ENCODE peak calls at places on chromosomes 2 and 18, in four cellular contexts. Q is HepG2, L is K562, J is GM12878. X is an unnamed sample.

GRCh38 chr2:37809525-37809924 is 115.6 kb upstream of the RMDN2 start:
- DNase-seq in Q (no peak), L (peak), J (no peak), X (peak)

GRCh38 chr2:10079931-10080535 is at the start of gene CYS1:
- DNase-seq in Q (no peak), L (peak), J (no peak), X (peak)

GRCh38 chr2:14628906-14629305 is 3.6 kb upstream of the LRATD1 start:
- DNase-seq in Q (no peak), L (no peak), J (no peak), X (no peak)

GRCh38 chr2:219636941-219637841 is 9.8 kb downstream of the SLC4A3 start:
- DNase-seq in Q (no peak), L (no peak), J (no peak), X (no peak)

GRCh38 chr2:198296665-198297308 is 492.4 kb downstream of the PLCL1 start:
- DNase-seq in Q (peak), L (peak), J (no peak), X (peak)

GRCh38 chr2:121613774-121614173 is 35.5 kb downstream of the CLASP1 start:
- DNase-seq in Q (no peak), L (no peak), J (no peak), X (no peak)

GRCh38 chr2:137000790-137001189 is 235.4 kb downstream of the THSD7B start:
- DNase-seq in Q (no peak), L (no peak), J (no peak), X (no peak)

GRCh38 chr18:34951625-34952379 is 89.4 kb upstream of the MAPRE2 start:
- DNase-seq in Q (no peak), L (no peak), J (no peak), X (no peak)

GRCh38 chr2:223221120-223221859 is 169.3 kb downstream of the KCNE4 start:
- DNase-seq in Q (no peak), L (no peak), J (no peak), X (no peak)

GRCh38 chr2:43159797-43160196 is 66.6 kb downstream of the ZFP36L2 start:
- DNase-seq in Q (no peak), L (no peak), J (no peak), X (no peak)

GRCh38 chr2:23760746-23761145 is 166.2 kb downstream of the ATAD2B start:
- DNase-seq in Q (peak), L (no peak), J (no peak), X (no peak)

GRCh38 chr2:43778233-43778632 is 4.4 kb downstream of the DYNC2LI1 start:
- DNase-seq in Q (no peak), L (no peak), J (no peak), X (no peak)

GRCh38 chr2:238308177-238308576 is 12.1 kb upstream of the TRAF3IP1 start:
- DNase-seq in Q (no peak), L (peak), J (no peak), X (peak)

GRCh38 chr2:60819155-60819862 is 62.1 kb upstream of the REL start:
- DNase-seq in Q (no peak), L (no peak), J (no peak), X (no peak)

GRCh38 chr18:23992119-23992940 is 22.2 kb upstream of the TTC39C start:
- DNase-seq in Q (no peak), L (no peak), J (no peak), X (no peak)

GRCh38 chr2:171523339-171523931 is 1.2 kb downstream of the CYBRD1 start:
- DNase-seq in Q (peak), L (peak), J (no peak), X (peak)

GRCh38 chr2:45452866-45453265 is 158.2 kb downstream of the SRBD1 start:
- DNase-seq in Q (no peak), L (no peak), J (no peak), X (no peak)

GRCh38 chr18:48552130-48552529 is 13.3 kb downstream of the CTIF start:
- DNase-seq in Q (no peak), L (no peak), J (no peak), X (no peak)

GRCh38 chr2:53994735-53995538 is 24.1 kb upstream of the PSME4 start:
- DNase-seq in Q (no peak), L (no peak), J (no peak), X (no peak)

GRCh38 chr2:1649103-1649870 is 95.0 kb downstream of the PXDN start:
- DNase-seq in Q (no peak), L (no peak), J (no peak), X (no peak)

GRCh38 chr2:240401781-240402551 is 33.5 kb upstream of the GPC1 start:
- DNase-seq in Q (no peak), L (no peak), J (no peak), X (no peak)

GRCh38 chr2:75587954-75588587 is 27.3 kb upstream of the EVA1A start:
- DNase-seq in Q (no peak), L (no peak), J (no peak), X (no peak)

GRCh38 chr2:231710751-231711676 is 2.7 kb downstream of the PTMA start:
- DNase-seq in Q (no peak), L (peak), J (no peak), X (no peak)

GRCh38 chr2:203280428-203281064 is 41.7 kb downstream of the CYP20A1 start:
- DNase-seq in Q (no peak), L (no peak), J (no peak), X (no peak)

GRCh38 chr2:2861666-2862240 is 515.9 kb downstream of the EIPR1 start:
- DNase-seq in Q (no peak), L (no peak), J (no peak), X (no peak)

GRCh38 chr2:222904557-222905258 is 43.9 kb downstream of the ACSL3 start:
- DNase-seq in Q (no peak), L (no peak), J (no peak), X (no peak)

GRCh38 chr2:27903649-27904544 is 13.4 kb downstream of the BABAM2 start:
- DNase-seq in Q (no peak), L (peak), J (no peak), X (no peak)

GRCh38 chr2:231674587-231675334 is 33.6 kb upstream of the PTMA start:
- DNase-seq in Q (peak), L (peak), J (no peak), X (peak)

GRCh38 chr18:78999939-79000338 is 20.3 kb downstream of the SALL3 start:
- DNase-seq in Q (no peak), L (no peak), J (no peak), X (no peak)

GRCh38 chr2:2834530-2835254 is 503.6 kb upstream of the MYT1L start:
- DNase-seq in Q (no peak), L (no peak), J (no peak), X (no peak)

GRCh38 chr2:88903744-88904353 is 212.4 kb downstream of the RPIA start:
- DNase-seq in Q (peak), L (peak), J (no peak), X (no peak)

GRCh38 chr2:8630676-8631464 is 51.0 kb upstream of the ID2 start:
- DNase-seq in Q (peak), L (no peak), J (no peak), X (no peak)

GRCh38 chr2:72316774-72317173 is 169.1 kb upstream of the CYP26B1 start:
- DNase-seq in Q (no peak), L (no peak), J (no peak), X (no peak)

GRCh38 chr2:64751286-64752260 is 97.9 kb upstream of the SERTAD2 start:
- DNase-seq in Q (peak), L (peak), J (no peak), X (no peak)

GRCh38 chr2:162202203-162202602 is 41.0 kb downstream of the FAP start:
- DNase-seq in Q (no peak), L (no peak), J (no peak), X (no peak)

GRCh38 chr2:181143790-181144300 is 163.4 kb downstream of the UBE2E3 start:
- DNase-seq in Q (no peak), L (no peak), J (no peak), X (no peak)

GRCh38 chr18:36128907-36129299 is 237 bp downstream of the SLC39A6 start:
- DNase-seq in Q (no peak), L (no peak), J (no peak), X (peak)

GRCh38 chr2:12334289-12335003 is 382.3 kb upstream of the TRIB2 start:
- DNase-seq in Q (no peak), L (no peak), J (no peak), X (no peak)

GRCh38 chr18:60066576-60066975 is 166.8 kb downstream of the PMAIP1 start:
- DNase-seq in Q (no peak), L (no peak), J (no peak), X (no peak)

DNA sequence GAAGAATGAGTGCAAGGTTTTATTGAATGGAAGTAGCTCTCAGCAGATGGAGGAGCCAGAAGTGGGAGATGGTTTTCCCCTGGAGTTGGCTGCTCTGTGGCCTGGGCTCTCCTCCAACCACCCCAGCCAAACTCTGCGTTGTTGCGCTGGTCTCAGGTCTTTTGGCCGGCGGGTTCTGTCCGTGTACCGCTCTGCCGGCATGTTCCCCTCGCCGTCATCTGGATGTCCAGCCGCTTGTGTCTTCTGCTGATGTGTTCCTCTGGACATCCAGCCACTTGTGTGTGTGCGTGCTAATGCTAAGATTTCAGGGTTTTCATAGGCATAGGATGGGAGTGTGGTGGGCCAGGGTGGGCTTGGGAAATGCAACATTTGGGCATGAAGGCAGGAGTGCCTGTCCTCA is 1311.3 kb upstream of the TMEFF2 start:
- DNase-seq in Q (no peak), L (no peak), J (no peak), X (no peak)
- TF ChIP-seq TCF7 in Q (no peak), L (no peak), J (no peak), X (no peak)

DNA sequence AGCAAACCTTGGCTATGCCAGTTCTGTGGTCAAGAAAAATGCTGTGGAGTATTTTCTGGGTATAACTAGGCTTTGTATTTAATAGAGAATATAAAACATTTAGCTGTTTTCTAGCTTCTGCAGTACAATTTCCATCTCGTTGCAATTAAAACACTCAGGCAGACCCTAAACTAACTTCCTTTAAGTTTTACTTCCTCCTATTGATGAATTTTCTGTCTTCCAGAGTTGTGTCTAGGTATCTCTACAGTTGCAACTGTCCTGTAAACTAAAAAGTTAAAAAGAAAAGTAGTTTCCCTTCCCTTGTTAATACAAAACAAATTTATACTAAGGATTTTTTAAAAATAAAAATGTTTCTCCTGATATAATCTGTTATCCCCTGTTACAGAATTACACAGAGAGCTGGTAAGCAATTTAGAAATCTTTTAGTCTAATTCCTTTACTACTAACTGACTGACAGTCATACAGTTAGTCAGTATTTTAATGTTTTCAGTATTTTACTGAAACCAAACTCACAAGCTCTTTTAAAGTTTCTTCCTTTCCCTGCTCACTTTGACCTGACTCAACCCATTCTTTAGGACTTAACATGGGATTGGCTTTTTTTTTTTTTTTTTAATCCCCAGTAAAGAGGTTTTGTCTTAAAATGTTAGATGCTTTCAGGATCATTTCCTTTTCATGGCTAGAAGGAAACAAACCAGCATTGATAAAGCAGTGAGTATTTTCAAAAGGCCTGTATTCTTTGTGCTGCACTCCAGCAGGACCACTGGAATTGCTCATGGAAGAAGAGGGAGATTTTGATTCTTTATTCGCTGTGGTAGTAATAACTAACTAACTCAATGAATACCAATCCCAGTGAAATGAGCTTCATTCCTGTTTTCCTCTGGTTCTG is 22.9 kb downstream of the ITGAV start:
- DNase-seq in Q (no peak), L (no peak), J (no peak), X (no peak)
- TF ChIP-seq TCF7 in Q (no peak), L (no peak), J (no peak), X (no peak)

GRCh38 chr18:9698497-9698896 is 9.6 kb upstream of the RAB31 start:
- DNase-seq in Q (no peak), L (no peak), J (no peak), X (no peak)

GRCh38 chr18:9696112-9696511 is 12.0 kb upstream of the RAB31 start:
- DNase-seq in Q (no peak), L (no peak), J (no peak), X (no peak)

GRCh38 chr18:9695605-9696004 is 12.5 kb upstream of the RAB31 start:
- DNase-seq in Q (no peak), L (no peak), J (no peak), X (no peak)

GRCh38 chr18:9696701-9697100 is 11.4 kb upstream of the RAB31 start:
- DNase-seq in Q (no peak), L (no peak), J (no peak), X (no peak)

DNA sequence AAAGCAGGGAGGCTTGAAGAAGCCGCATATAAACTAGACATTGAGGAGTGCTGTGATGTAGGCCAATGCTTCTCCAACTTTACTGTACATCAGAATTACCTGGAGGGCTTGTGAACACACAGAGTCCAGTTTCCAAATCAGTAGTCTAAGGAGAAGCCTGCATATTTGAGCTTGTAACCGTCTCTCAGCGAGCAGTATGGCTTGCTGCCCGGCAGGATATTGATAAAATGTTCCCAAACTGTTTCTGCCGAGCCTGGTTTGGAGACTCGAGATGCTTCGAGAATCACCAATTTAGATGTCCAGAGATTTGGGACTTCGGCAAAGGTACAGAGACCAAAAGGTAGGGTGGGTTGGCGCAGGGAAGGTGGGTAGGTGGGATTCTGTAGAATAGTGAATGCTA is 11.0 kb upstream of the RAB31 start:
- DNase-seq in Q (no peak), L (no peak), J (no peak), X (no peak)
- TF ChIP-seq TCF7 in Q (no peak), L (no peak), J (no peak), X (no peak)

GRCh38 chr2:85831735-85832134 is 57.1 kb downstream of the ST3GAL5 start:
- DNase-seq in Q (no peak), L (no peak), J (no peak), X (no peak)

GRCh38 chr2:85826990-85827878 is 61.6 kb downstream of the ST3GAL5 start:
- DNase-seq in Q (peak), L (peak), J (no peak), X (peak)

GRCh38 chr2:85830645-85831044 is 58.1 kb downstream of the ST3GAL5 start:
- DNase-seq in Q (no peak), L (no peak), J (no peak), X (no peak)

GRCh38 chr2:85828725-85829124 is 60.1 kb downstream of the ST3GAL5 start:
- DNase-seq in Q (no peak), L (no peak), J (no peak), X (no peak)

GRCh38 chr2:85827879-85828569 is 60.8 kb downstream of the ST3GAL5 start:
- DNase-seq in Q (no peak), L (no peak), J (no peak), X (no peak)
- TF ChIP-seq TCF7 in Q (no peak), L (no peak), J (no peak), X (no peak)

GRCh38 chr2:143261986-143262784 is 133.0 kb downstream of the ARHGAP15 start:
- DNase-seq in Q (no peak), L (no peak), J (no peak), X (no peak)

GRCh38 chr2:143263045-143263625 is 133.9 kb downstream of the ARHGAP15 start:
- DNase-seq in Q (no peak), L (no peak), J (no peak), X (peak)

GRCh38 chr2:143259368-143259958 is 130.2 kb downstream of the ARHGAP15 start:
- DNase-seq in Q (peak), L (peak), J (peak), X (peak)

DNA sequence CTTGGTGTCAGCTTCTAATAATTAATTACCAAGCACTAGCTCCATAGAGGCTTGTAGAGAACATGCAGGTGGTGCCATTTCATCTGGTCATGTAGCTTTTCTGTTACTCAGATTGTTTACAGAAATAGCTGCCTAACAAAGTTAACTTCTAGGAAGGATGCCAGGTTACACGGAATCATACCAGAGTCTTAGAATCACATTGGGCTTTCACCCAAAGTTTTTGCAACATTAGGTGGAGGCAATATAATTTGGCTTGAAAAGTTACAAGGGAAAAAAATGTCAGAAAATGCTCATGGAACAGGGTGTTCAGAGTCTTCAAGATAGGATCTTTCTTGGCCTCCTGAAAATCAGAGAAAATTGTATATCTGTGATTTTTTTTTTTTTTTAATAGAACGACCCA is 135.6 kb downstream of the ARHGAP15 start:
- DNase-seq in Q (no peak), L (no peak), J (no peak), X (no peak)
- TF ChIP-seq TCF7 in Q (no peak), L (no peak), J (no peak), X (no peak)

DNA sequence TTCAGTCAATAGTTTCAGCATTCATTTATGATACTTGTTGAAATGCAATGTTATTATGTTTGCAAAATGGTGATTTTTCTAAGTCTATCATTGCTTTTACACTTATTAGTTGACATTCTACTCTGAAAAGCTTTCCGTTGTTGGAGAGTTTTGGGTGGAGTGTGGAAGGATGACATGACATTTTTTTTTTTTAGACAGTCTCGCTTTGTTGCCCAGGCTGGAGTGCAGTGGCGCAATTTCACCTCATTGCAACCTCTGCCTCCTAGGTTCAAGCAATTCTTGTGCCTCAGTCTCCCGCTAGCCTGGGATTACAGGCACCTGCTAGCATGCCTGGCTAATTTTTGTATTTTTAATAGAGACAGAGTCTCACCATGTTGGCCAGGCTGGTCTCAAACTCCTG is 29.8 kb downstream of the PIKFYVE start:
- DNase-seq in Q (no peak), L (peak), J (no peak), X (no peak)
- TF ChIP-seq TCF7 in Q (no peak), L (no peak), J (no peak), X (no peak)

GRCh38 chr2:120108049-120108448 is 95.2 kb downstream of the EPB41L5 start:
- DNase-seq in Q (no peak), L (no peak), J (no peak), X (no peak)

GRCh38 chr2:120110507-120110906 is 97.6 kb downstream of the EPB41L5 start:
- DNase-seq in Q (no peak), L (no peak), J (no peak), X (no peak)

GRCh38 chr2:120110062-120110362 is 97.1 kb downstream of the EPB41L5 start:
- DNase-seq in Q (no peak), L (no peak), J (no peak), X (no peak)

GRCh38 chr2:120108749-120109148 is 95.9 kb downstream of the EPB41L5 start:
- DNase-seq in Q (no peak), L (no peak), J (no peak), X (no peak)

GRCh38 chr2:120109186-120110061 is 96.5 kb downstream of the EPB41L5 start:
- DNase-seq in Q (peak), L (peak), J (peak), X (no peak)
- TF ChIP-seq TCF7 in Q (no peak), L (no peak), J (no peak), X (no peak)

DNA sequence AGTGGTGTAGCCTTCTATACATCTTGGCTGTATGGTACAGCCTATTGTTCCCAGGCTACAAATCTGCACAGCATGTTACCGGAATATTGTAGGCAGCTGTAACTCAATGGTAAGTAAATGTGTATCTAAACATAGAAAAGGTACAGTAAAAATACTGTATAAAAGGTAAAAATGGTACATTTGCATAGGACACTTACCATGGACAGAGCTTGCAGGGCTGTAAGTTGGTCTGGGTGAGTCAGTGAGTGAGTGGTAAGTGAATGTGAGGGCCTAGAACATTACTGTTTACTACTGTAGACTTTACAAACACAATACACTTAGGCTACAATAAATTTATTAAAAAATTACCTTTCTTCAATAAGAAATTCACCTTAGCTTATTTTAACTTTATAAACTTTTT is 3.7 kb upstream of the MRPS9 start:
- DNase-seq in Q (no peak), L (no peak), J (no peak), X (no peak)
- TF ChIP-seq TCF7 in Q (no peak), L (no peak), J (no peak), X (no peak)